ENCODE peak calls at places on chromosomes 7 and 10, in seven cellular contexts. One of them, this sample, is unnamed.

GRCh38 chr7:211715-212058 is 19.3 kb downstream of the FAM20C start:
- DNase-seq in BE2C: no peak
- DNase-seq in activated CD4-positive, alpha-beta T cell treated with anti-CD3 and anti-CD28 coated beads, Interleukin-2, amount 50 U/mL, for 48 hours: no peak
- DNase-seq in OCI-LY7: no peak
- DNase-seq in stimulated activated CD8-positive, alpha-beta memory T cell treated with anti-CD3 and anti-CD28 coated beads, Interleukin-4, amount 100 ng/mL, for 1 hour: no peak
- DNase-seq in activated CD8-positive, alpha-beta memory T cell treated with anti-CD3 and anti-CD28 coated beads, Interleukin-2, amount 10 ng/mL, durations not matched to agents 7 days and 5 days: no peak
- DNase-seq in SK-MEL-5: no peak
- DNase-seq in this sample: no peak

GRCh38 chr10:119368991-119369869 is 161.9 kb downstream of the GRK5 start:
- DNase-seq in OCI-LY7: peak
- DNase-seq in SK-MEL-5: no peak
- DNase-seq in activated CD8-positive, alpha-beta memory T cell treated with anti-CD3 and anti-CD28 coated beads, Interleukin-2, amount 10 ng/mL, durations not matched to agents 7 days and 5 days: no peak
- DNase-seq in activated CD4-positive, alpha-beta T cell treated with anti-CD3 and anti-CD28 coated beads, Interleukin-2, amount 50 U/mL, for 48 hours: no peak
- DNase-seq in stimulated activated CD8-positive, alpha-beta memory T cell treated with anti-CD3 and anti-CD28 coated beads, Interleukin-4, amount 100 ng/mL, for 1 hour: no peak
- DNase-seq in BE2C: no peak
- DNase-seq in this sample: no peak

GRCh38 chr10:91798736-91799579 is 732 bp downstream of the TNKS2 start:
- DNase-seq in stimulated activated CD8-positive, alpha-beta memory T cell treated with anti-CD3 and anti-CD28 coated beads, Interleukin-4, amount 100 ng/mL, for 1 hour: no peak
- DNase-seq in activated CD8-positive, alpha-beta memory T cell treated with anti-CD3 and anti-CD28 coated beads, Interleukin-2, amount 10 ng/mL, durations not matched to agents 7 days and 5 days: peak
- DNase-seq in SK-MEL-5: peak
- DNase-seq in activated CD4-positive, alpha-beta T cell treated with anti-CD3 and anti-CD28 coated beads, Interleukin-2, amount 50 U/mL, for 48 hours: peak
- DNase-seq in OCI-LY7: peak
- DNase-seq in BE2C: no peak
- DNase-seq in this sample: peak

GRCh38 chr7:137080516-137081203 is 212.2 kb downstream of the CHRM2 start:
- DNase-seq in stimulated activated CD8-positive, alpha-beta memory T cell treated with anti-CD3 and anti-CD28 coated beads, Interleukin-4, amount 100 ng/mL, for 1 hour: no peak
- DNase-seq in SK-MEL-5: no peak
- DNase-seq in BE2C: no peak
- DNase-seq in activated CD4-positive, alpha-beta T cell treated with anti-CD3 and anti-CD28 coated beads, Interleukin-2, amount 50 U/mL, for 48 hours: no peak
- DNase-seq in activated CD8-positive, alpha-beta memory T cell treated with anti-CD3 and anti-CD28 coated beads, Interleukin-2, amount 10 ng/mL, durations not matched to agents 7 days and 5 days: no peak
- DNase-seq in OCI-LY7: no peak
- DNase-seq in this sample: no peak

GRCh38 chr10:132493246-132493755 is 44.3 kb upstream of the INPP5A start:
- DNase-seq in activated CD8-positive, alpha-beta memory T cell treated with anti-CD3 and anti-CD28 coated beads, Interleukin-2, amount 10 ng/mL, durations not matched to agents 7 days and 5 days: no peak
- DNase-seq in BE2C: no peak
- DNase-seq in stimulated activated CD8-positive, alpha-beta memory T cell treated with anti-CD3 and anti-CD28 coated beads, Interleukin-4, amount 100 ng/mL, for 1 hour: no peak
- DNase-seq in OCI-LY7: no peak
- DNase-seq in activated CD4-positive, alpha-beta T cell treated with anti-CD3 and anti-CD28 coated beads, Interleukin-2, amount 50 U/mL, for 48 hours: no peak
- DNase-seq in SK-MEL-5: no peak
- DNase-seq in this sample: no peak

GRCh38 chr10:110357252-110357780 is 52.6 kb upstream of the SMNDC1 start:
- DNase-seq in BE2C: no peak
- DNase-seq in stimulated activated CD8-positive, alpha-beta memory T cell treated with anti-CD3 and anti-CD28 coated beads, Interleukin-4, amount 100 ng/mL, for 1 hour: no peak
- DNase-seq in activated CD4-positive, alpha-beta T cell treated with anti-CD3 and anti-CD28 coated beads, Interleukin-2, amount 50 U/mL, for 48 hours: peak
- DNase-seq in OCI-LY7: peak
- DNase-seq in activated CD8-positive, alpha-beta memory T cell treated with anti-CD3 and anti-CD28 coated beads, Interleukin-2, amount 10 ng/mL, durations not matched to agents 7 days and 5 days: peak
- DNase-seq in SK-MEL-5: no peak
- DNase-seq in this sample: no peak

GRCh38 chr7:135712182-135712782 is 15.7 kb downstream of the SLC13A4 start:
- DNase-seq in activated CD4-positive, alpha-beta T cell treated with anti-CD3 and anti-CD28 coated beads, Interleukin-2, amount 50 U/mL, for 48 hours: no peak
- DNase-seq in BE2C: peak
- DNase-seq in activated CD8-positive, alpha-beta memory T cell treated with anti-CD3 and anti-CD28 coated beads, Interleukin-2, amount 10 ng/mL, durations not matched to agents 7 days and 5 days: no peak
- DNase-seq in SK-MEL-5: no peak
- DNase-seq in OCI-LY7: peak
- DNase-seq in stimulated activated CD8-positive, alpha-beta memory T cell treated with anti-CD3 and anti-CD28 coated beads, Interleukin-4, amount 100 ng/mL, for 1 hour: no peak
- DNase-seq in this sample: no peak

GRCh38 chr7:1026721-1027151 is 17.6 kb upstream of the GPR146 start:
- DNase-seq in BE2C: no peak
- DNase-seq in OCI-LY7: peak
- DNase-seq in activated CD4-positive, alpha-beta T cell treated with anti-CD3 and anti-CD28 coated beads, Interleukin-2, amount 50 U/mL, for 48 hours: no peak
- DNase-seq in activated CD8-positive, alpha-beta memory T cell treated with anti-CD3 and anti-CD28 coated beads, Interleukin-2, amount 10 ng/mL, durations not matched to agents 7 days and 5 days: no peak
- DNase-seq in stimulated activated CD8-positive, alpha-beta memory T cell treated with anti-CD3 and anti-CD28 coated beads, Interleukin-4, amount 100 ng/mL, for 1 hour: no peak
- DNase-seq in SK-MEL-5: no peak
- DNase-seq in this sample: no peak

GRCh38 chr10:98567396-98567795 is 120.7 kb upstream of the HPS1 start:
- DNase-seq in SK-MEL-5: no peak
- DNase-seq in activated CD8-positive, alpha-beta memory T cell treated with anti-CD3 and anti-CD28 coated beads, Interleukin-2, amount 10 ng/mL, durations not matched to agents 7 days and 5 days: no peak
- DNase-seq in stimulated activated CD8-positive, alpha-beta memory T cell treated with anti-CD3 and anti-CD28 coated beads, Interleukin-4, amount 100 ng/mL, for 1 hour: no peak
- DNase-seq in OCI-LY7: no peak
- DNase-seq in activated CD4-positive, alpha-beta T cell treated with anti-CD3 and anti-CD28 coated beads, Interleukin-2, amount 50 U/mL, for 48 hours: no peak
- DNase-seq in BE2C: no peak
- DNase-seq in this sample: no peak

GRCh38 chr7:138832966-138833365 is 35.0 kb upstream of the ATP6V0A4 start:
- DNase-seq in OCI-LY7: no peak
- DNase-seq in activated CD4-positive, alpha-beta T cell treated with anti-CD3 and anti-CD28 coated beads, Interleukin-2, amount 50 U/mL, for 48 hours: no peak
- DNase-seq in stimulated activated CD8-positive, alpha-beta memory T cell treated with anti-CD3 and anti-CD28 coated beads, Interleukin-4, amount 100 ng/mL, for 1 hour: no peak
- DNase-seq in activated CD8-positive, alpha-beta memory T cell treated with anti-CD3 and anti-CD28 coated beads, Interleukin-2, amount 10 ng/mL, durations not matched to agents 7 days and 5 days: no peak
- DNase-seq in SK-MEL-5: no peak
- DNase-seq in BE2C: no peak
- DNase-seq in this sample: no peak

GRCh38 chr10:11454958-11455566 is 156.4 kb downstream of the USP6NL start:
- DNase-seq in BE2C: no peak
- DNase-seq in activated CD4-positive, alpha-beta T cell treated with anti-CD3 and anti-CD28 coated beads, Interleukin-2, amount 50 U/mL, for 48 hours: no peak
- DNase-seq in activated CD8-positive, alpha-beta memory T cell treated with anti-CD3 and anti-CD28 coated beads, Interleukin-2, amount 10 ng/mL, durations not matched to agents 7 days and 5 days: no peak
- DNase-seq in stimulated activated CD8-positive, alpha-beta memory T cell treated with anti-CD3 and anti-CD28 coated beads, Interleukin-4, amount 100 ng/mL, for 1 hour: no peak
- DNase-seq in OCI-LY7: no peak
- DNase-seq in SK-MEL-5: no peak
- DNase-seq in this sample: no peak

GRCh38 chr10:23439920-23440875 is 1.3 kb downstream of the OTUD1 start:
- DNase-seq in OCI-LY7: peak
- DNase-seq in BE2C: no peak
- DNase-seq in activated CD8-positive, alpha-beta memory T cell treated with anti-CD3 and anti-CD28 coated beads, Interleukin-2, amount 10 ng/mL, durations not matched to agents 7 days and 5 days: peak
- DNase-seq in stimulated activated CD8-positive, alpha-beta memory T cell treated with anti-CD3 and anti-CD28 coated beads, Interleukin-4, amount 100 ng/mL, for 1 hour: no peak
- DNase-seq in SK-MEL-5: peak
- DNase-seq in activated CD4-positive, alpha-beta T cell treated with anti-CD3 and anti-CD28 coated beads, Interleukin-2, amount 50 U/mL, for 48 hours: peak
- DNase-seq in this sample: peak

GRCh38 chr7:143458263-143458662 is 15.0 kb downstream of the TAS2R60 start:
- DNase-seq in SK-MEL-5: no peak
- DNase-seq in OCI-LY7: no peak
- DNase-seq in stimulated activated CD8-positive, alpha-beta memory T cell treated with anti-CD3 and anti-CD28 coated beads, Interleukin-4, amount 100 ng/mL, for 1 hour: no peak
- DNase-seq in activated CD4-positive, alpha-beta T cell treated with anti-CD3 and anti-CD28 coated beads, Interleukin-2, amount 50 U/mL, for 48 hours: no peak
- DNase-seq in activated CD8-positive, alpha-beta memory T cell treated with anti-CD3 and anti-CD28 coated beads, Interleukin-2, amount 10 ng/mL, durations not matched to agents 7 days and 5 days: no peak
- DNase-seq in BE2C: no peak
- DNase-seq in this sample: no peak

GRCh38 chr7:116210345-116211005 is at the start of gene TES:
- DNase-seq in BE2C: no peak
- DNase-seq in activated CD8-positive, alpha-beta memory T cell treated with anti-CD3 and anti-CD28 coated beads, Interleukin-2, amount 10 ng/mL, durations not matched to agents 7 days and 5 days: peak
- DNase-seq in SK-MEL-5: peak
- DNase-seq in OCI-LY7: no peak
- DNase-seq in stimulated activated CD8-positive, alpha-beta memory T cell treated with anti-CD3 and anti-CD28 coated beads, Interleukin-4, amount 100 ng/mL, for 1 hour: peak
- DNase-seq in activated CD4-positive, alpha-beta T cell treated with anti-CD3 and anti-CD28 coated beads, Interleukin-2, amount 50 U/mL, for 48 hours: peak
- DNase-seq in this sample: no peak

GRCh38 chr7:10637991-10638390 is 335.7 kb upstream of the PHF14 start:
- DNase-seq in activated CD4-positive, alpha-beta T cell treated with anti-CD3 and anti-CD28 coated beads, Interleukin-2, amount 50 U/mL, for 48 hours: no peak
- DNase-seq in stimulated activated CD8-positive, alpha-beta memory T cell treated with anti-CD3 and anti-CD28 coated beads, Interleukin-4, amount 100 ng/mL, for 1 hour: no peak
- DNase-seq in BE2C: no peak
- DNase-seq in SK-MEL-5: no peak
- DNase-seq in activated CD8-positive, alpha-beta memory T cell treated with anti-CD3 and anti-CD28 coated beads, Interleukin-2, amount 10 ng/mL, durations not matched to agents 7 days and 5 days: no peak
- DNase-seq in OCI-LY7: no peak
- DNase-seq in this sample: no peak

GRCh38 chr10:79346388-79347225 is 662 bp upstream of the PPIF start:
- DNase-seq in SK-MEL-5: no peak
- DNase-seq in stimulated activated CD8-positive, alpha-beta memory T cell treated with anti-CD3 and anti-CD28 coated beads, Interleukin-4, amount 100 ng/mL, for 1 hour: no peak
- DNase-seq in activated CD4-positive, alpha-beta T cell treated with anti-CD3 and anti-CD28 coated beads, Interleukin-2, amount 50 U/mL, for 48 hours: peak
- DNase-seq in OCI-LY7: peak
- DNase-seq in BE2C: no peak
- DNase-seq in activated CD8-positive, alpha-beta memory T cell treated with anti-CD3 and anti-CD28 coated beads, Interleukin-2, amount 10 ng/mL, durations not matched to agents 7 days and 5 days: peak
- DNase-seq in this sample: no peak

GRCh38 chr10:74652664-74653063 is 173.7 kb upstream of the KAT6B start:
- DNase-seq in SK-MEL-5: no peak
- DNase-seq in BE2C: no peak
- DNase-seq in activated CD4-positive, alpha-beta T cell treated with anti-CD3 and anti-CD28 coated beads, Interleukin-2, amount 50 U/mL, for 48 hours: no peak
- DNase-seq in stimulated activated CD8-positive, alpha-beta memory T cell treated with anti-CD3 and anti-CD28 coated beads, Interleukin-4, amount 100 ng/mL, for 1 hour: no peak
- DNase-seq in activated CD8-positive, alpha-beta memory T cell treated with anti-CD3 and anti-CD28 coated beads, Interleukin-2, amount 10 ng/mL, durations not matched to agents 7 days and 5 days: no peak
- DNase-seq in OCI-LY7: no peak
- DNase-seq in this sample: no peak

GRCh38 chr10:47290338-47290737 is 9.7 kb upstream of the GDF10 start:
- DNase-seq in OCI-LY7: no peak
- DNase-seq in SK-MEL-5: no peak
- DNase-seq in activated CD4-positive, alpha-beta T cell treated with anti-CD3 and anti-CD28 coated beads, Interleukin-2, amount 50 U/mL, for 48 hours: no peak
- DNase-seq in BE2C: no peak
- DNase-seq in activated CD8-positive, alpha-beta memory T cell treated with anti-CD3 and anti-CD28 coated beads, Interleukin-2, amount 10 ng/mL, durations not matched to agents 7 days and 5 days: peak
- DNase-seq in stimulated activated CD8-positive, alpha-beta memory T cell treated with anti-CD3 and anti-CD28 coated beads, Interleukin-4, amount 100 ng/mL, for 1 hour: no peak
- DNase-seq in this sample: no peak

GRCh38 chr10:89556590-89556989 is 21.2 kb upstream of the SLC16A12 start:
- DNase-seq in BE2C: no peak
- DNase-seq in SK-MEL-5: no peak
- DNase-seq in OCI-LY7: no peak
- DNase-seq in activated CD8-positive, alpha-beta memory T cell treated with anti-CD3 and anti-CD28 coated beads, Interleukin-2, amount 10 ng/mL, durations not matched to agents 7 days and 5 days: no peak
- DNase-seq in stimulated activated CD8-positive, alpha-beta memory T cell treated with anti-CD3 and anti-CD28 coated beads, Interleukin-4, amount 100 ng/mL, for 1 hour: no peak
- DNase-seq in activated CD4-positive, alpha-beta T cell treated with anti-CD3 and anti-CD28 coated beads, Interleukin-2, amount 50 U/mL, for 48 hours: no peak
- DNase-seq in this sample: no peak

GRCh38 chr7:105932835-105933477 is 30.1 kb upstream of the CDHR3 start:
- DNase-seq in OCI-LY7: no peak
- DNase-seq in activated CD4-positive, alpha-beta T cell treated with anti-CD3 and anti-CD28 coated beads, Interleukin-2, amount 50 U/mL, for 48 hours: no peak
- DNase-seq in SK-MEL-5: peak
- DNase-seq in BE2C: no peak
- DNase-seq in activated CD8-positive, alpha-beta memory T cell treated with anti-CD3 and anti-CD28 coated beads, Interleukin-2, amount 10 ng/mL, durations not matched to agents 7 days and 5 days: no peak
- DNase-seq in stimulated activated CD8-positive, alpha-beta memory T cell treated with anti-CD3 and anti-CD28 coated beads, Interleukin-4, amount 100 ng/mL, for 1 hour: no peak
- DNase-seq in this sample: peak

GRCh38 chr10:72097448-72098300 is 9.3 kb upstream of the SPOCK2 start:
- DNase-seq in activated CD4-positive, alpha-beta T cell treated with anti-CD3 and anti-CD28 coated beads, Interleukin-2, amount 50 U/mL, for 48 hours: no peak
- DNase-seq in stimulated activated CD8-positive, alpha-beta memory T cell treated with anti-CD3 and anti-CD28 coated beads, Interleukin-4, amount 100 ng/mL, for 1 hour: no peak
- DNase-seq in OCI-LY7: no peak
- DNase-seq in BE2C: no peak
- DNase-seq in SK-MEL-5: no peak
- DNase-seq in activated CD8-positive, alpha-beta memory T cell treated with anti-CD3 and anti-CD28 coated beads, Interleukin-2, amount 10 ng/mL, durations not matched to agents 7 days and 5 days: no peak
- DNase-seq in this sample: no peak

GRCh38 chr10:132701099-132701845 is 84.7 kb downstream of the NKX6-2 start:
- DNase-seq in SK-MEL-5: no peak
- DNase-seq in stimulated activated CD8-positive, alpha-beta memory T cell treated with anti-CD3 and anti-CD28 coated beads, Interleukin-4, amount 100 ng/mL, for 1 hour: no peak
- DNase-seq in activated CD4-positive, alpha-beta T cell treated with anti-CD3 and anti-CD28 coated beads, Interleukin-2, amount 50 U/mL, for 48 hours: no peak
- DNase-seq in BE2C: no peak
- DNase-seq in activated CD8-positive, alpha-beta memory T cell treated with anti-CD3 and anti-CD28 coated beads, Interleukin-2, amount 10 ng/mL, durations not matched to agents 7 days and 5 days: no peak
- DNase-seq in OCI-LY7: no peak
- DNase-seq in this sample: no peak

GRCh38 chr7:94763268-94763667 is 107.3 kb upstream of the SGCE start:
- DNase-seq in OCI-LY7: no peak
- DNase-seq in activated CD8-positive, alpha-beta memory T cell treated with anti-CD3 and anti-CD28 coated beads, Interleukin-2, amount 10 ng/mL, durations not matched to agents 7 days and 5 days: no peak
- DNase-seq in BE2C: no peak
- DNase-seq in activated CD4-positive, alpha-beta T cell treated with anti-CD3 and anti-CD28 coated beads, Interleukin-2, amount 50 U/mL, for 48 hours: no peak
- DNase-seq in stimulated activated CD8-positive, alpha-beta memory T cell treated with anti-CD3 and anti-CD28 coated beads, Interleukin-4, amount 100 ng/mL, for 1 hour: no peak
- DNase-seq in SK-MEL-5: no peak
- DNase-seq in this sample: no peak

GRCh38 chr7:154857728-154858681 is 144.9 kb downstream of the PAXIP1 start:
- DNase-seq in activated CD4-positive, alpha-beta T cell treated with anti-CD3 and anti-CD28 coated beads, Interleukin-2, amount 50 U/mL, for 48 hours: no peak
- DNase-seq in OCI-LY7: no peak
- DNase-seq in SK-MEL-5: peak
- DNase-seq in activated CD8-positive, alpha-beta memory T cell treated with anti-CD3 and anti-CD28 coated beads, Interleukin-2, amount 10 ng/mL, durations not matched to agents 7 days and 5 days: no peak
- DNase-seq in stimulated activated CD8-positive, alpha-beta memory T cell treated with anti-CD3 and anti-CD28 coated beads, Interleukin-4, amount 100 ng/mL, for 1 hour: no peak
- DNase-seq in BE2C: no peak
- DNase-seq in this sample: no peak

GRCh38 chr10:112720178-112720577 is 229.9 kb upstream of the TCF7L2 start:
- DNase-seq in stimulated activated CD8-positive, alpha-beta memory T cell treated with anti-CD3 and anti-CD28 coated beads, Interleukin-4, amount 100 ng/mL, for 1 hour: no peak
- DNase-seq in activated CD4-positive, alpha-beta T cell treated with anti-CD3 and anti-CD28 coated beads, Interleukin-2, amount 50 U/mL, for 48 hours: no peak
- DNase-seq in SK-MEL-5: no peak
- DNase-seq in activated CD8-positive, alpha-beta memory T cell treated with anti-CD3 and anti-CD28 coated beads, Interleukin-2, amount 10 ng/mL, durations not matched to agents 7 days and 5 days: no peak
- DNase-seq in BE2C: no peak
- DNase-seq in OCI-LY7: no peak
- DNase-seq in this sample: no peak

GRCh38 chr10:121935702-121936101 is 7.9 kb upstream of the ATE1 start:
- DNase-seq in SK-MEL-5: no peak
- DNase-seq in activated CD4-positive, alpha-beta T cell treated with anti-CD3 and anti-CD28 coated beads, Interleukin-2, amount 50 U/mL, for 48 hours: no peak
- DNase-seq in activated CD8-positive, alpha-beta memory T cell treated with anti-CD3 and anti-CD28 coated beads, Interleukin-2, amount 10 ng/mL, durations not matched to agents 7 days and 5 days: no peak
- DNase-seq in stimulated activated CD8-positive, alpha-beta memory T cell treated with anti-CD3 and anti-CD28 coated beads, Interleukin-4, amount 100 ng/mL, for 1 hour: no peak
- DNase-seq in BE2C: peak
- DNase-seq in OCI-LY7: no peak
- DNase-seq in this sample: no peak

GRCh38 chr7:131538791-131539179 is 17.6 kb downstream of the PODXL start:
- DNase-seq in activated CD4-positive, alpha-beta T cell treated with anti-CD3 and anti-CD28 coated beads, Interleukin-2, amount 50 U/mL, for 48 hours: no peak
- DNase-seq in BE2C: no peak
- DNase-seq in SK-MEL-5: no peak
- DNase-seq in activated CD8-positive, alpha-beta memory T cell treated with anti-CD3 and anti-CD28 coated beads, Interleukin-2, amount 10 ng/mL, durations not matched to agents 7 days and 5 days: no peak
- DNase-seq in stimulated activated CD8-positive, alpha-beta memory T cell treated with anti-CD3 and anti-CD28 coated beads, Interleukin-4, amount 100 ng/mL, for 1 hour: no peak
- DNase-seq in OCI-LY7: no peak
- DNase-seq in this sample: peak

GRCh38 chr7:16235743-16236142 is 185.6 kb downstream of the CRPPA start:
- DNase-seq in stimulated activated CD8-positive, alpha-beta memory T cell treated with anti-CD3 and anti-CD28 coated beads, Interleukin-4, amount 100 ng/mL, for 1 hour: no peak
- DNase-seq in BE2C: peak
- DNase-seq in SK-MEL-5: no peak
- DNase-seq in activated CD8-positive, alpha-beta memory T cell treated with anti-CD3 and anti-CD28 coated beads, Interleukin-2, amount 10 ng/mL, durations not matched to agents 7 days and 5 days: no peak
- DNase-seq in activated CD4-positive, alpha-beta T cell treated with anti-CD3 and anti-CD28 coated beads, Interleukin-2, amount 50 U/mL, for 48 hours: no peak
- DNase-seq in OCI-LY7: no peak
- DNase-seq in this sample: no peak

GRCh38 chr7:137957887-137958286 is 44.0 kb downstream of the CREB3L2 start:
- DNase-seq in stimulated activated CD8-positive, alpha-beta memory T cell treated with anti-CD3 and anti-CD28 coated beads, Interleukin-4, amount 100 ng/mL, for 1 hour: no peak
- DNase-seq in activated CD8-positive, alpha-beta memory T cell treated with anti-CD3 and anti-CD28 coated beads, Interleukin-2, amount 10 ng/mL, durations not matched to agents 7 days and 5 days: no peak
- DNase-seq in SK-MEL-5: no peak
- DNase-seq in BE2C: peak
- DNase-seq in activated CD4-positive, alpha-beta T cell treated with anti-CD3 and anti-CD28 coated beads, Interleukin-2, amount 50 U/mL, for 48 hours: no peak
- DNase-seq in OCI-LY7: no peak
- DNase-seq in this sample: no peak

GRCh38 chr7:124702385-124702784 is 63.2 kb downstream of the GPR37 start:
- DNase-seq in stimulated activated CD8-positive, alpha-beta memory T cell treated with anti-CD3 and anti-CD28 coated beads, Interleukin-4, amount 100 ng/mL, for 1 hour: no peak
- DNase-seq in activated CD8-positive, alpha-beta memory T cell treated with anti-CD3 and anti-CD28 coated beads, Interleukin-2, amount 10 ng/mL, durations not matched to agents 7 days and 5 days: no peak
- DNase-seq in SK-MEL-5: no peak
- DNase-seq in BE2C: no peak
- DNase-seq in activated CD4-positive, alpha-beta T cell treated with anti-CD3 and anti-CD28 coated beads, Interleukin-2, amount 50 U/mL, for 48 hours: no peak
- DNase-seq in OCI-LY7: no peak
- DNase-seq in this sample: no peak

GRCh38 chr10:110181911-110182310 is 25.5 kb upstream of the MXI1 start:
- DNase-seq in activated CD4-positive, alpha-beta T cell treated with anti-CD3 and anti-CD28 coated beads, Interleukin-2, amount 50 U/mL, for 48 hours: no peak
- DNase-seq in activated CD8-positive, alpha-beta memory T cell treated with anti-CD3 and anti-CD28 coated beads, Interleukin-2, amount 10 ng/mL, durations not matched to agents 7 days and 5 days: peak
- DNase-seq in OCI-LY7: no peak
- DNase-seq in SK-MEL-5: no peak
- DNase-seq in stimulated activated CD8-positive, alpha-beta memory T cell treated with anti-CD3 and anti-CD28 coated beads, Interleukin-4, amount 100 ng/mL, for 1 hour: no peak
- DNase-seq in BE2C: no peak
- DNase-seq in this sample: no peak

GRCh38 chr10:31961264-31961663 is 32.6 kb upstream of the ARHGAP12 start:
- DNase-seq in stimulated activated CD8-positive, alpha-beta memory T cell treated with anti-CD3 and anti-CD28 coated beads, Interleukin-4, amount 100 ng/mL, for 1 hour: no peak
- DNase-seq in BE2C: peak
- DNase-seq in OCI-LY7: no peak
- DNase-seq in activated CD4-positive, alpha-beta T cell treated with anti-CD3 and anti-CD28 coated beads, Interleukin-2, amount 50 U/mL, for 48 hours: no peak
- DNase-seq in SK-MEL-5: no peak
- DNase-seq in activated CD8-positive, alpha-beta memory T cell treated with anti-CD3 and anti-CD28 coated beads, Interleukin-2, amount 10 ng/mL, durations not matched to agents 7 days and 5 days: no peak
- DNase-seq in this sample: no peak

GRCh38 chr7:88090671-88091070 is 129.2 kb downstream of the SRI start:
- DNase-seq in SK-MEL-5: no peak
- DNase-seq in stimulated activated CD8-positive, alpha-beta memory T cell treated with anti-CD3 and anti-CD28 coated beads, Interleukin-4, amount 100 ng/mL, for 1 hour: no peak
- DNase-seq in BE2C: no peak
- DNase-seq in activated CD4-positive, alpha-beta T cell treated with anti-CD3 and anti-CD28 coated beads, Interleukin-2, amount 50 U/mL, for 48 hours: no peak
- DNase-seq in OCI-LY7: no peak
- DNase-seq in activated CD8-positive, alpha-beta memory T cell treated with anti-CD3 and anti-CD28 coated beads, Interleukin-2, amount 10 ng/mL, durations not matched to agents 7 days and 5 days: peak
- DNase-seq in this sample: no peak

GRCh38 chr10:42734537-42734936 is 48.1 kb upstream of the BMS1 start:
- DNase-seq in stimulated activated CD8-positive, alpha-beta memory T cell treated with anti-CD3 and anti-CD28 coated beads, Interleukin-4, amount 100 ng/mL, for 1 hour: no peak
- DNase-seq in OCI-LY7: no peak
- DNase-seq in activated CD4-positive, alpha-beta T cell treated with anti-CD3 and anti-CD28 coated beads, Interleukin-2, amount 50 U/mL, for 48 hours: no peak
- DNase-seq in BE2C: peak
- DNase-seq in SK-MEL-5: no peak
- DNase-seq in activated CD8-positive, alpha-beta memory T cell treated with anti-CD3 and anti-CD28 coated beads, Interleukin-2, amount 10 ng/mL, durations not matched to agents 7 days and 5 days: no peak
- DNase-seq in this sample: no peak

GRCh38 chr10:50312464-50313437 is 61.4 kb upstream of the ASAH2 start:
- DNase-seq in BE2C: no peak
- DNase-seq in activated CD8-positive, alpha-beta memory T cell treated with anti-CD3 and anti-CD28 coated beads, Interleukin-2, amount 10 ng/mL, durations not matched to agents 7 days and 5 days: no peak
- DNase-seq in stimulated activated CD8-positive, alpha-beta memory T cell treated with anti-CD3 and anti-CD28 coated beads, Interleukin-4, amount 100 ng/mL, for 1 hour: no peak
- DNase-seq in activated CD4-positive, alpha-beta T cell treated with anti-CD3 and anti-CD28 coated beads, Interleukin-2, amount 50 U/mL, for 48 hours: no peak
- DNase-seq in SK-MEL-5: no peak
- DNase-seq in OCI-LY7: no peak
- DNase-seq in this sample: no peak

GRCh38 chr7:121442845-121443244 is 46.7 kb upstream of the FAM3C start:
- DNase-seq in activated CD4-positive, alpha-beta T cell treated with anti-CD3 and anti-CD28 coated beads, Interleukin-2, amount 50 U/mL, for 48 hours: no peak
- DNase-seq in SK-MEL-5: no peak
- DNase-seq in BE2C: no peak
- DNase-seq in OCI-LY7: no peak
- DNase-seq in activated CD8-positive, alpha-beta memory T cell treated with anti-CD3 and anti-CD28 coated beads, Interleukin-2, amount 10 ng/mL, durations not matched to agents 7 days and 5 days: peak
- DNase-seq in stimulated activated CD8-positive, alpha-beta memory T cell treated with anti-CD3 and anti-CD28 coated beads, Interleukin-4, amount 100 ng/mL, for 1 hour: no peak
- DNase-seq in this sample: no peak